ENCODE peak calls at places on chromosomes 6 and 20, in four cellular contexts. Y, F, R and T are unnamed samples.

GRCh38 chr6:157760589-157761330 is 62.3 kb upstream of the SNX9 start:
- DNase-seq in R (peak; percentile 42), Y (no peak), F (no peak), T (peak; percentile 83)

GRCh38 chr6:151285121-151285520 is 45.4 kb downstream of the AKAP12 start:
- DNase-seq in Y (no peak), R (no peak), F (no peak), T (no peak)

GRCh38 chr20:6140947-6141346 is 18.1 kb upstream of the FERMT1 start:
- DNase-seq in F (no peak), Y (no peak), R (peak; percentile 69), T (no peak)

GRCh38 chr20:19628570-19629134 is 129.4 kb upstream of the RIN2 start:
- DNase-seq in R (peak; percentile 92), F (peak; percentile 57), Y (peak; percentile 83), T (no peak)

GRCh38 chr6:142566628-142567396 is 265.0 kb downstream of the ADGRG6 start:
- DNase-seq in R (peak; percentile 93), Y (peak; percentile 67), F (peak; percentile 71), T (no peak)

GRCh38 chr6:27250277-27250954 is 2.9 kb downstream of the PRSS16 start:
- DNase-seq in F (no peak), R (peak; percentile 72), Y (no peak), T (no peak)

GRCh38 chr6:132054525-132054924 is 103.4 kb upstream of the CCN2 start:
- DNase-seq in R (no peak), Y (no peak), F (no peak), T (no peak)

GRCh38 chr20:53666144-53666543 is 72.5 kb upstream of the ZNF217 start:
- DNase-seq in F (no peak), Y (no peak), R (no peak), T (no peak)

GRCh38 chr6:23180504-23181293 is 611.3 kb downstream of the HDGFL1 start:
- DNase-seq in R (no peak), Y (no peak), F (no peak), T (no peak)

GRCh38 chr6:170152111-170152926 is 138.6 kb downstream of the DLL1 start:
- DNase-seq in Y (peak; percentile 71), F (peak; percentile 52), R (peak; percentile 77), T (no peak)

GRCh38 chr6:46015119-46015968 is at the start of gene CLIC5:
- DNase-seq in F (no peak), Y (peak; percentile 70), R (peak; percentile 77), T (no peak)

GRCh38 chr6:153989989-153990388 is 49.1 kb upstream of the OPRM1 start:
- DNase-seq in R (no peak), Y (no peak), F (no peak), T (no peak)

GRCh38 chr20:62236674-62236996 is 1.7 kb upstream of the OSBPL2 start:
- DNase-seq in Y (no peak), R (peak; percentile 65), F (no peak), T (no peak)

GRCh38 chr20:9359561-9360308 is 154.7 kb upstream of the LAMP5 start:
- DNase-seq in R (peak; percentile 77), F (peak; percentile 69), Y (peak; percentile 72), T (no peak)

GRCh38 chr6:121482004-121482693 is 46.7 kb downstream of the GJA1 start:
- DNase-seq in R (no peak), Y (no peak), F (no peak), T (no peak)

GRCh38 chr6:36820700-36821580 is 18.3 kb downstream of the CPNE5 start:
- DNase-seq in R (peak; percentile 68), F (no peak), Y (no peak), T (no peak)

GRCh38 chr6:142200846-142201628 is 54.0 kb downstream of the VTA1 start:
- DNase-seq in F (no peak), Y (no peak), R (no peak), T (no peak)

GRCh38 chr6:28982476-28983266 is 22.4 kb downstream of the ZNF311 start:
- DNase-seq in R (no peak), Y (no peak), F (peak; percentile 20), T (no peak)

GRCh38 chr20:20687319-20687718 is 25.1 kb downstream of the RALGAPA2 start:
- DNase-seq in Y (no peak), R (no peak), F (no peak), T (no peak)

GRCh38 chr20:10731190-10731955 is 57.6 kb upstream of the JAG1 start:
- DNase-seq in F (no peak), Y (no peak), R (no peak), T (no peak)

GRCh38 chr6:41451039-41451438 is 95.1 kb upstream of the FOXP4 start:
- DNase-seq in F (no peak), R (peak; percentile 79), Y (no peak), T (no peak)

GRCh38 chr6:1045239-1045638 is 266.7 kb upstream of the FOXQ1 start:
- DNase-seq in F (no peak), R (no peak), Y (no peak), T (no peak)

GRCh38 chr6:44311304-44311703 is 1.8 kb downstream of the AARS2 start:
- DNase-seq in R (no peak), Y (no peak), F (no peak), T (no peak)

GRCh38 chr6:111461860-111462259 is 21.2 kb downstream of the REV3L start:
- DNase-seq in Y (no peak), F (no peak), R (no peak), T (no peak)

GRCh38 chr20:35606127-35606526 is 9.5 kb upstream of the SPAG4 start:
- DNase-seq in R (no peak), F (no peak), Y (peak; percentile 32), T (no peak)

GRCh38 chr6:130848945-130849344 is 21.7 kb downstream of the SMLR1 start:
- DNase-seq in Y (no peak), F (no peak), R (peak; percentile 58), T (no peak)

GRCh38 chr6:75619230-75619899 is 17.7 kb downstream of the SENP6 start:
- DNase-seq in Y (no peak), R (no peak), F (no peak), T (no peak)

GRCh38 chr20:41407617-41408016 is 41.0 kb upstream of the EMILIN3 start:
- DNase-seq in Y (no peak), F (no peak), R (no peak), T (no peak)

GRCh38 chr20:1920826-1921225 is 25.6 kb downstream of the SIRPA start:
- DNase-seq in F (no peak), R (no peak), Y (no peak), T (no peak)

GRCh38 chr20:34712525-34713192 is 8.5 kb downstream of the TP53INP2 start:
- DNase-seq in F (no peak), Y (no peak), R (no peak), T (no peak)

GRCh38 chr20:8932192-8933150 is 136.4 kb upstream of the PLCB4 start:
- DNase-seq in Y (no peak), F (no peak), R (no peak), T (no peak)

GRCh38 chr6:18845891-18846290 is 458.7 kb downstream of the RNF144B start:
- DNase-seq in F (no peak), R (no peak), Y (no peak), T (no peak)

GRCh38 chr20:24917797-24918578 is 31.1 kb upstream of the CST7 start:
- DNase-seq in F (peak; percentile 66), Y (peak; percentile 73), R (peak; percentile 93), T (no peak)

GRCh38 chr6:159691133-159691962 is 1.7 kb downstream of the SOD2 start:
- DNase-seq in F (peak; percentile 87), R (no peak), Y (no peak), T (no peak)

GRCh38 chr20:38231786-38232130 is 28.8 kb downstream of the KIAA1755 start:
- DNase-seq in F (no peak), Y (no peak), R (no peak), T (no peak)
- H3K27ac ChIP-seq in F (no peak overlapping the region), Y (no peak overlapping the region), R (no peak overlapping the region), T (no peak overlapping the region)

GRCh38 chr6:147506704-147507114 is 1.8 kb upstream of the SAMD5 start:
- DNase-seq in R (peak; percentile 92), Y (peak; percentile 83), F (peak; percentile 70), T (no peak)

GRCh38 chr6:147504848-147505247 is 3.6 kb upstream of the SAMD5 start:
- DNase-seq in Y (no peak), R (no peak), F (no peak), T (no peak)

GRCh38 chr6:147508073-147508870 is at the start of gene SAMD5:
- DNase-seq in R (peak; percentile 89), F (no peak), Y (peak; percentile 67), T (no peak)

GRCh38 chr6:147507162-147508072 is 1.1 kb upstream of the SAMD5 start:
- DNase-seq in Y (no peak), F (no peak), R (peak; percentile 74), T (no peak)

GRCh38 chr6:147503587-147503986 is 4.9 kb upstream of the SAMD5 start:
- DNase-seq in F (no peak), R (peak; percentile 53), Y (no peak), T (no peak)
- H3K27me3 ChIP-seq in F (no peaks in the 10 kb centered on the region), R (peaks cover 12% of the 10 kb centered on the region), Y (no peaks in the 10 kb centered on the region), T (peaks cover 17% of the 10 kb centered on the region)

DNA sequence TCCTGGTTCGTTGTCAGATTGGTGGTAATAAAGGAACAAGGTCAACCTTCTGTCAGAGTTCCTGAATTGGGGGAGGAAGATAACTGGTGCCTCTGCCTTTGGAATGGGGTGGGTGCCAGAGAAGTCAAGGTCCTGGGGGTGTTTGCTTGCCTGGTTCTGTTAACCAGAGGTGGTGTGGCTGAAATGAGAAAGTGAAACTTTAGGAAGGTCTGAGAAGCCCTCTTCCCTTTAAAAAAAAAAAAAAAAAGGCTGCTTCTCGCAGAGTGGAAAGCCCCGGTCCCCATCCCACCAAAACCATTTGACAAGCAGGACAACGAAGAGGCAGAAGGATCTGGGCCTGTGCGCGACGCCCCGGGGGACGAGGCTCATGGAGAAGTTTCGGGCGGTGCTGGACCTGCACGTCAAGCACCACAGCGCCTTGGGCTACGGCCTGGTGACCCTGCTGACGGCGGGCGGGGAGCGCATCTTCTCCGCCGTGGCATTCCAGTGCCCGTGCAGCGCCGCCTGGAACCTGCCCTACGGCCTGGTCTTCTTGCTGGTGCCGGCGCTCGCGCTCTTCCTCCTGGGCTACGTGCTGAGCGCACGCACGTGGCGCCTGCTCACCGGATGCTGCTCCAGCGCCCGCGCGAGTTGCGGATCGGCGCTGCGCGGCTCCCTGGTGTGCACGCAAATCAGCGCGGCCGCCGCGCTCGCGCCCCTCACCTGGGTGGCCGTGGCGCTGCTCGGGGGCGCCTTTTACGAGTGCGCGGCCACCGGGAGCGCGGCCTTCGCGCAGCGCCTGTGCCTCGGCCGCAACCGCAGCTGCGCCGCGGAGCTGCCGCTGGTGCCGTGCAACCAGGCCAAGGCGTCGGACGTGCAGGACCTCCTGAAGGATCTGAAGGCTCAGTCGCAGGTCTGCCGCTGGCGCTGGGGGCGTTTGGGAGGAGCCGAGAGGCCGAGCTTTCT is 660 bp downstream of the CALHM6 start:
- DNase-seq in R (peak; percentile 92), F (no peak), Y (peak; percentile 75), T (no peak)
- H3K27ac ChIP-seq in R (no peak overlapping the region), F (no peak overlapping the region), Y (peak overlapping the region; percentile 44), T (no peak overlapping the region)

GRCh38 chr20:60070791-60071190 is 112.6 kb downstream of the CDH26 start:
- DNase-seq in R (no peak), F (no peak), Y (no peak), T (no peak)
- H3K27me3 ChIP-seq in R (no peaks in the 10 kb centered on the region), F (no peaks in the 10 kb centered on the region), Y (no peaks in the 10 kb centered on the region), T (peaks cover 15% of the 10 kb centered on the region)